ENCODE peak calls at places on chromosome 22, in eight cellular contexts. P, H, Q, R, X, W, U and Y are unnamed samples. For H3K4me1, the result is how much of the 10 kb centered on the place peaks cover.

GRCh38 chr22:44582016-44582415 is 84.0 kb upstream of the RTL6 start:
- DNase-seq in Q (no peak), U (no peak), X (no peak), H (no peak), W (no peak), R (no peak), P (no peak), Y (no peak)

GRCh38 chr22:27778299-27779090 is 23.1 kb downstream of the MN1 start:
- DNase-seq in H (no peak), W (no peak), P (no peak), Q (no peak), X (no peak), U (no peak), R (no peak), Y (no peak)

GRCh38 chr22:24118689-24119384 is 62.5 kb upstream of the SUSD2 start:
- DNase-seq in Q (no peak), R (no peak), U (no peak), H (no peak), X (no peak), P (peak), W (no peak), Y (no peak)

GRCh38 chr22:37425800-37426531 is 1.3 kb downstream of the ELFN2 start:
- DNase-seq in Q (no peak), W (peak), R (no peak), P (no peak), X (no peak), U (peak), H (no peak), Y (no peak)

GRCh38 chr22:32660292-32660691 is 141.2 kb upstream of the TIMP3 start:
- DNase-seq in W (peak), P (peak), U (peak), H (peak), X (no peak), Q (peak), R (peak), Y (peak)

GRCh38 chr22:35132568-35132967 is 66.6 kb downstream of the ISX start:
- DNase-seq in W (no peak), P (no peak), X (no peak), Q (no peak), U (no peak), H (no peak), R (no peak), Y (no peak)

GRCh38 chr22:39526736-39527171 is 5.8 kb downstream of the RPS19BP1 start:
- DNase-seq in H (no peak), Q (no peak), P (no peak), U (no peak), W (no peak), R (peak), X (no peak), Y (no peak)

GRCh38 chr22:19176175-19176630 is 2.3 kb downstream of the SLC25A1 start:
- DNase-seq in R (no peak), W (no peak), X (no peak), H (no peak), Q (no peak), U (no peak), P (no peak), Y (no peak)

GRCh38 chr22:24086310-24086709 is 75.2 kb downstream of the CABIN1 start:
- DNase-seq in U (no peak), Q (no peak), R (no peak), W (no peak), P (no peak), X (no peak), H (no peak), Y (no peak)

GRCh38 chr22:19119949-19120348 is 2.3 kb downstream of the DGCR2 start:
- DNase-seq in X (no peak), H (no peak), W (no peak), Q (no peak), P (no peak), U (no peak), R (no peak), Y (no peak)

GRCh38 chr22:46823654-46824053 is 61.2 kb downstream of the TBC1D22A start:
- DNase-seq in H (no peak), Q (no peak), W (no peak), X (no peak), R (no peak), U (no peak), P (no peak), Y (no peak)

GRCh38 chr22:47162865-47163264 is 400.4 kb downstream of the TBC1D22A start:
- DNase-seq in X (no peak), R (no peak), H (peak), W (no peak), U (no peak), Q (no peak), P (no peak), Y (no peak)

GRCh38 chr22:25482868-25483639 is 81.4 kb upstream of the GRK3 start:
- DNase-seq in P (no peak), R (no peak), Q (no peak), W (no peak), H (no peak), U (no peak), X (peak), Y (no peak)

GRCh38 chr22:46749682-46750529 is 11.9 kb upstream of the CERK start:
- DNase-seq in R (no peak), X (no peak), U (no peak), P (no peak), Q (no peak), H (no peak), W (no peak), Y (no peak)

GRCh38 chr22:35604671-35605457 is 12.3 kb downstream of the MB start:
- DNase-seq in U (no peak), P (no peak), R (no peak), W (peak), X (no peak), H (no peak), Q (no peak), Y (no peak)

GRCh38 chr22:26666035-26666338 is 8.6 kb downstream of the MIAT start:
- DNase-seq in Q (no peak), H (no peak), W (no peak), U (no peak), X (no peak), R (no peak), P (no peak), Y (no peak)

GRCh38 chr22:26586556-26587325 is 3.2 kb downstream of the TPST2 start:
- DNase-seq in R (peak), X (no peak), H (no peak), P (peak), W (no peak), Q (no peak), U (no peak), Y (no peak)

DNA sequence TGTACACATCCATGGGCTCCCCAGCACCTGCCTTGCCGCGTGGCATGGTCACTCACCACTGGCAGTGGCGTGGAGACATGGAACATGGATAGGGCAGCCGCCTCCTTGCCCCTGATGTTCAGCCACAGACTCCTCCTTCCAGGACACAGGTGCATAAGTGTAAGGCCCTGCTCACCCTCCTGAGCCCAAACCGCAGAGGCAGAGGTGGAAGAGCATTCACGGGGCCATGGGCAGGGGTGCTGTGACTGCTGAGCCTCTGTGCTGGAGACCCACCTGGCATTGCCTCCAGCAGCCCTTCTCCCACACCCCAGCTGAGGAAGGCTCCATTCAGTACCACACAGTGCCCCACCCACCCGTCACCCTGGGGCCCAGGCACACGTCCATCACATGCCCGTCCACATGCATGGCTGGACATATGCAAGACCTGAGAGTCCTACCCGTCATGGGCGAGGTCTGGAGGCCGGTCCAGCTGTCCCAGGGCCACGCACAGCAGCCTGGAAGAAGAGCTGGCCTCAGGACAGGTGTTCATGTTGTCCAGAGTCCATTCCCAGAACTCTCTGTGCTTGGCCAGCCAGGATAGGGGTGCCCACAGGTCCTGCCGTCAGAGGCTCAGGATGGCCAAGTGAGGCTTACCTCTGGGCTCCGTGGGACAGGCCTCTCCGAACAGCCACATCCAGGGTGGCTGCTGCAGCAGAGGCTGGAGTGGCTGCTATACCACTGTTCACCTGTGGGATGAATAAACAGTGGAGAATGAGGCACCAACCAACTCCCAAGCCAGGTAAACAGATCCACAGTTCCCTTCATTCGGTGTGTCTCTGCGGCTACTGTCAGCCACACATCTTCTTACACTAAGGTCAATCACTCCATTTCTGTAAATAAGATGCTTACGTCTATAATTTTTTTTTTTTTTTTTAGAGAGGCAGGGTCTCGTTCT is 1.7 kb upstream of the TUBGCP6 start:
- DNase-seq in X (no peak), Q (no peak), H (no peak), P (no peak), R (no peak), W (no peak), U (no peak), Y (no peak)
- H3K4me1 ChIP-seq in X (under half), Q (under half), H (under half), P (half or more), R (half or more), W (under half), U (under half), Y (under half)

DNA sequence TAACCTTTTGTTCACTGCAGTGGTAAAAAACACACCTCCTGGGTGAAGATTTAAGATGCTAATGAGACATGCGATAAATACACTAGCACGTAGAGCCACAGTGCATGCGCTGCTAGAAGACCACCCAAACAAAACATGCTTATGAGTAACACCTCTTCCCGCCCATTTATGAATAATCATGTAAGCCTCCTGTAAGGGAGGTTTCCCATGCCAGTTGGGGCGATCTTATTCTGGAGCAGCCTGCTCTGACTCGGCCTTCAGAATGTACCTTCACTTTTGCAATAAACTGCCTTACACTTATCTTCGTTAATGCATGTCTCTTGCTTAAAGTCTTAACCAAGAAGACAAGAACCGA is 18.1 kb upstream of the SCARF2 start:
- DNase-seq in Q (no peak), W (no peak), X (no peak), H (no peak), U (no peak), R (no peak), P (no peak), Y (no peak)
- H3K27ac ChIP-seq in Q (no peak), W (no peak), X (no peak), H (no peak), U (no peak), R (no peak), P (no peak), Y (no peak)

GRCh38 chr22:17085277-17086091 is 684 bp downstream of the IL17RA start:
- DNase-seq in P (peak), H (peak), U (no peak), R (peak), X (peak), Q (peak), W (no peak), Y (no peak)

GRCh38 chr22:17084554-17085276 is at the start of gene IL17RA:
- DNase-seq in P (peak), W (peak), H (peak), Q (peak), U (peak), R (peak), X (peak), Y (peak)

GRCh38 chr22:17086301-17086700 is 1.5 kb downstream of the IL17RA start:
- DNase-seq in H (no peak), U (no peak), W (no peak), P (no peak), X (no peak), R (peak), Q (no peak), Y (no peak)

GRCh38 chr22:17086750-17087149 is 1.9 kb downstream of the IL17RA start:
- DNase-seq in R (peak), W (no peak), X (no peak), Q (no peak), P (no peak), U (no peak), H (no peak), Y (no peak)

GRCh38 chr22:17087176-17088131 is 2.7 kb downstream of the IL17RA start:
- DNase-seq in Q (no peak), P (no peak), U (no peak), W (no peak), H (no peak), X (no peak), R (peak), Y (no peak)
- H3K4me1 ChIP-seq in Q (under half), P (under half), U (under half), W (under half), H (under half), X (under half), R (half or more), Y (under half)

GRCh38 chr22:41561335-41561734 is 525 bp downstream of the CSDC2 start:
- DNase-seq in Q (no peak), R (no peak), W (no peak), X (no peak), H (peak), U (no peak), P (no peak), Y (no peak)
- H3K27ac ChIP-seq in Q (no peak), R (no peak), W (no peak), X (peak), H (peak), U (peak), P (peak), Y (no peak)

GRCh38 chr22:22910272-22911240 is 22.9 kb downstream of the IGLL5 start:
- DNase-seq in W (no peak), R (no peak), H (no peak), U (no peak), P (no peak), Q (no peak), X (no peak), Y (no peak)
- H3K4me1 ChIP-seq in W (under half), R (under half), H (under half), U (under half), P (under half), Q (under half), X (under half), Y (under half)

GRCh38 chr22:30094804-30095203 is 14.5 kb downstream of the HORMAD2 start:
- DNase-seq in X (no peak), P (no peak), Q (no peak), R (no peak), H (no peak), W (no peak), U (no peak), Y (no peak)
- H3K27ac ChIP-seq in X (no peak), P (no peak), Q (no peak), R (no peak), H (no peak), W (no peak), U (no peak), Y (no peak)